ENCODE peak calls at places on chromosome 22, in ten cellular contexts. One of them, this sample, is unnamed.

GRCh38 chr22:23137905-23138520 is 3.8 kb downstream of the RSPH14 start:
- DNase-seq in myocyte: peak; percentile 32
- DNase-seq in upper lobe of right lung: no peak
- DNase-seq in AG04450: no peak
- DNase-seq in T-helper 1 cell: no peak
- DNase-seq in GM19239: peak; percentile 52
- DNase-seq in HS-5: no peak
- DNase-seq in Kasumi-1: peak; percentile 82
- DNase-seq in progenitor cell of endocrine pancreas: no peak
- DNase-seq in lower lobe of right lung: no peak
- DNase-seq in this sample: peak; percentile 28

GRCh38 chr22:21940521-21940920 is 12.1 kb downstream of the PPM1F start:
- DNase-seq in myocyte: peak; percentile 97
- DNase-seq in upper lobe of right lung: no peak
- DNase-seq in AG04450: no peak
- DNase-seq in T-helper 1 cell: no peak
- DNase-seq in GM19239: no peak
- DNase-seq in HS-5: no peak
- DNase-seq in Kasumi-1: peak; percentile 86
- DNase-seq in progenitor cell of endocrine pancreas: no peak
- DNase-seq in lower lobe of right lung: no peak
- DNase-seq in this sample: peak; percentile 79

GRCh38 chr22:42885446-42885845 is 28.4 kb upstream of the ARFGAP3 start:
- DNase-seq in myocyte: peak; percentile 51
- DNase-seq in upper lobe of right lung: no peak
- DNase-seq in AG04450: no peak
- DNase-seq in T-helper 1 cell: no peak
- DNase-seq in GM19239: no peak
- DNase-seq in HS-5: no peak
- DNase-seq in Kasumi-1: no peak
- DNase-seq in progenitor cell of endocrine pancreas: no peak
- DNase-seq in lower lobe of right lung: no peak
- DNase-seq in this sample: no peak

GRCh38 chr22:36332623-36333331 is 55.0 kb downstream of the MYH9 start:
- DNase-seq in myocyte: peak; percentile 77
- DNase-seq in upper lobe of right lung: no peak
- DNase-seq in AG04450: no peak
- DNase-seq in T-helper 1 cell: no peak
- DNase-seq in GM19239: peak; percentile 40
- DNase-seq in HS-5: peak; percentile 52
- DNase-seq in Kasumi-1: peak; percentile 61
- DNase-seq in progenitor cell of endocrine pancreas: no peak
- DNase-seq in lower lobe of right lung: peak; percentile 61
- DNase-seq in this sample: no peak

GRCh38 chr22:39954584-39955055 is 5.6 kb upstream of the TMA7B start:
- DNase-seq in myocyte: peak; percentile 55
- DNase-seq in upper lobe of right lung: no peak
- DNase-seq in AG04450: peak; percentile 86
- DNase-seq in T-helper 1 cell: no peak
- DNase-seq in GM19239: no peak
- DNase-seq in HS-5: peak; percentile 23
- DNase-seq in Kasumi-1: no peak
- DNase-seq in progenitor cell of endocrine pancreas: no peak
- DNase-seq in lower lobe of right lung: no peak
- DNase-seq in this sample: no peak

GRCh38 chr22:35629406-35630234 is 12.5 kb upstream of the MB start:
- DNase-seq in myocyte: peak; percentile 99
- DNase-seq in upper lobe of right lung: peak; percentile 66
- DNase-seq in AG04450: peak; percentile 94
- DNase-seq in T-helper 1 cell: no peak
- DNase-seq in GM19239: no peak
- DNase-seq in HS-5: peak; percentile 98
- DNase-seq in Kasumi-1: peak; percentile 30
- DNase-seq in progenitor cell of endocrine pancreas: no peak
- DNase-seq in lower lobe of right lung: peak; percentile 63
- DNase-seq in this sample: peak; percentile 81

GRCh38 chr22:32311551-32312071 is 46.1 kb upstream of the RFPL3 start:
- DNase-seq in myocyte: no peak
- DNase-seq in upper lobe of right lung: peak; percentile 28
- DNase-seq in AG04450: no peak
- DNase-seq in T-helper 1 cell: no peak
- DNase-seq in GM19239: no peak
- DNase-seq in HS-5: no peak
- DNase-seq in Kasumi-1: no peak
- DNase-seq in progenitor cell of endocrine pancreas: no peak
- DNase-seq in lower lobe of right lung: no peak
- DNase-seq in this sample: no peak

GRCh38 chr22:50276143-50276542 is 6.0 kb upstream of the MAPK11 start:
- DNase-seq in myocyte: peak; percentile 64
- DNase-seq in upper lobe of right lung: peak; percentile 92
- DNase-seq in AG04450: no peak
- DNase-seq in T-helper 1 cell: no peak
- DNase-seq in GM19239: peak; percentile 97
- DNase-seq in HS-5: no peak
- DNase-seq in Kasumi-1: no peak
- DNase-seq in progenitor cell of endocrine pancreas: no peak
- DNase-seq in lower lobe of right lung: peak; percentile 88
- DNase-seq in this sample: peak; percentile 91

GRCh38 chr22:41092847-41093371 is 517 bp downstream of the EP300 start:
- DNase-seq in myocyte: peak; percentile 25
- DNase-seq in upper lobe of right lung: peak; percentile 74
- DNase-seq in AG04450: no peak
- DNase-seq in T-helper 1 cell: no peak
- DNase-seq in GM19239: peak; percentile 32
- DNase-seq in HS-5: peak; percentile 25
- DNase-seq in Kasumi-1: peak; percentile 42
- DNase-seq in progenitor cell of endocrine pancreas: no peak
- DNase-seq in lower lobe of right lung: peak; percentile 62
- DNase-seq in this sample: peak; percentile 81

GRCh38 chr22:44549021-44549420 is 51.0 kb upstream of the RTL6 start:
- DNase-seq in myocyte: no peak
- DNase-seq in upper lobe of right lung: peak; percentile 28
- DNase-seq in AG04450: no peak
- DNase-seq in T-helper 1 cell: no peak
- DNase-seq in GM19239: no peak
- DNase-seq in HS-5: no peak
- DNase-seq in Kasumi-1: no peak
- DNase-seq in progenitor cell of endocrine pancreas: no peak
- DNase-seq in lower lobe of right lung: no peak
- DNase-seq in this sample: no peak